ENCODE peak calls at places on chromosomes 1 and 21, in eight cellular contexts. One of them, this sample, is unnamed.

GRCh38 chr1:71350330-71350729 is 269.5 kb upstream of the ZRANB2 start:
- DNase-seq in colonic mucosa: no peak
- DNase-seq in SJSA1: no peak
- DNase-seq in endodermal cell: no peak
- DNase-seq in hepatocyte: no peak
- DNase-seq in kidney: no peak
- DNase-seq in fibroblast of lung: no peak
- DNase-seq in aorta: no peak
- DNase-seq in this sample: no peak

GRCh38 chr1:14136881-14137280 is 436.9 kb downstream of the PRDM2 start:
- DNase-seq in colonic mucosa: no peak
- DNase-seq in SJSA1: no peak
- DNase-seq in endodermal cell: no peak
- DNase-seq in hepatocyte: no peak
- DNase-seq in kidney: no peak
- DNase-seq in fibroblast of lung: no peak
- DNase-seq in aorta: no peak
- DNase-seq in this sample: no peak

GRCh38 chr1:50593515-50593914 is 170.3 kb upstream of the DMRTA2 start:
- DNase-seq in colonic mucosa: no peak
- DNase-seq in SJSA1: no peak
- DNase-seq in endodermal cell: no peak
- DNase-seq in hepatocyte: no peak
- DNase-seq in kidney: no peak
- DNase-seq in fibroblast of lung: no peak
- DNase-seq in aorta: no peak
- DNase-seq in this sample: no peak

GRCh38 chr1:58568271-58568860 is 8.7 kb downstream of the TACSTD2 start:
- DNase-seq in colonic mucosa: no peak
- DNase-seq in SJSA1: no peak
- DNase-seq in endodermal cell: no peak
- DNase-seq in hepatocyte: no peak
- DNase-seq in kidney: no peak
- DNase-seq in fibroblast of lung: no peak
- DNase-seq in aorta: no peak
- DNase-seq in this sample: no peak

GRCh38 chr1:41848216-41848952 is 70.3 kb downstream of the HIVEP3 start:
- DNase-seq in colonic mucosa: no peak
- DNase-seq in SJSA1: no peak
- DNase-seq in endodermal cell: no peak
- DNase-seq in hepatocyte: no peak
- DNase-seq in kidney: no peak
- DNase-seq in fibroblast of lung: no peak
- DNase-seq in aorta: no peak
- DNase-seq in this sample: no peak

GRCh38 chr21:38679531-38679930 is 126.2 kb upstream of the ETS2 start:
- DNase-seq in colonic mucosa: no peak
- DNase-seq in SJSA1: no peak
- DNase-seq in endodermal cell: no peak
- DNase-seq in hepatocyte: no peak
- DNase-seq in kidney: no peak
- DNase-seq in fibroblast of lung: peak; percentile 45
- DNase-seq in aorta: no peak
- DNase-seq in this sample: no peak

GRCh38 chr1:44660176-44660575 is 14.1 kb downstream of the TMEM53 start:
- DNase-seq in colonic mucosa: peak; percentile 61
- DNase-seq in SJSA1: no peak
- DNase-seq in endodermal cell: no peak
- DNase-seq in hepatocyte: no peak
- DNase-seq in kidney: peak; percentile 91
- DNase-seq in fibroblast of lung: peak; percentile 57
- DNase-seq in aorta: no peak
- DNase-seq in this sample: no peak

GRCh38 chr1:209657140-209657879 is 5.1 kb upstream of the LAMB3 start:
- DNase-seq in colonic mucosa: no peak
- DNase-seq in SJSA1: peak; percentile 64
- DNase-seq in endodermal cell: no peak
- DNase-seq in hepatocyte: no peak
- DNase-seq in kidney: no peak
- DNase-seq in fibroblast of lung: no peak
- DNase-seq in aorta: no peak
- DNase-seq in this sample: no peak

GRCh38 chr1:103945774-103946173 is 196.1 kb downstream of the AMY1C start:
- DNase-seq in colonic mucosa: no peak
- DNase-seq in SJSA1: no peak
- DNase-seq in endodermal cell: no peak
- DNase-seq in hepatocyte: no peak
- DNase-seq in kidney: no peak
- DNase-seq in fibroblast of lung: no peak
- DNase-seq in aorta: no peak
- DNase-seq in this sample: no peak

GRCh38 chr1:241139047-241139446 is 218.0 kb downstream of the RGS7 start:
- DNase-seq in colonic mucosa: no peak
- DNase-seq in SJSA1: no peak
- DNase-seq in endodermal cell: no peak
- DNase-seq in hepatocyte: no peak
- DNase-seq in kidney: no peak
- DNase-seq in fibroblast of lung: no peak
- DNase-seq in aorta: no peak
- DNase-seq in this sample: no peak

GRCh38 chr1:220824031-220824989 is 37.6 kb downstream of the MTARC1 start:
- DNase-seq in colonic mucosa: no peak
- DNase-seq in SJSA1: no peak
- DNase-seq in endodermal cell: no peak
- DNase-seq in hepatocyte: no peak
- DNase-seq in kidney: no peak
- DNase-seq in fibroblast of lung: no peak
- DNase-seq in aorta: no peak
- DNase-seq in this sample: no peak

GRCh38 chr1:81230983-81231728 is 569.6 kb upstream of the ADGRL2 start:
- DNase-seq in colonic mucosa: no peak
- DNase-seq in SJSA1: no peak
- DNase-seq in endodermal cell: no peak
- DNase-seq in hepatocyte: no peak
- DNase-seq in kidney: no peak
- DNase-seq in fibroblast of lung: no peak
- DNase-seq in aorta: no peak
- DNase-seq in this sample: no peak

GRCh38 chr1:42960693-42961559 is 2.3 kb upstream of the SLC2A1 start:
- DNase-seq in colonic mucosa: no peak
- DNase-seq in SJSA1: no peak
- DNase-seq in endodermal cell: no peak
- DNase-seq in hepatocyte: no peak
- DNase-seq in kidney: no peak
- DNase-seq in fibroblast of lung: no peak
- DNase-seq in aorta: no peak
- DNase-seq in this sample: no peak

GRCh38 chr1:58062635-58063034 is 483.9 kb downstream of the OMA1 start:
- DNase-seq in colonic mucosa: no peak
- DNase-seq in SJSA1: no peak
- DNase-seq in endodermal cell: no peak
- DNase-seq in hepatocyte: no peak
- DNase-seq in kidney: no peak
- DNase-seq in fibroblast of lung: no peak
- DNase-seq in aorta: no peak
- DNase-seq in this sample: no peak

GRCh38 chr1:196527941-196528340 is 80.3 kb downstream of the KCNT2 start:
- DNase-seq in colonic mucosa: no peak
- DNase-seq in SJSA1: no peak
- DNase-seq in endodermal cell: no peak
- DNase-seq in hepatocyte: no peak
- DNase-seq in kidney: no peak
- DNase-seq in fibroblast of lung: no peak
- DNase-seq in aorta: no peak
- DNase-seq in this sample: no peak

GRCh38 chr1:2910211-2910610 is 108.7 kb upstream of the TTC34 start:
- DNase-seq in colonic mucosa: no peak
- DNase-seq in SJSA1: no peak
- DNase-seq in endodermal cell: no peak
- DNase-seq in hepatocyte: no peak
- DNase-seq in kidney: no peak
- DNase-seq in fibroblast of lung: no peak
- DNase-seq in aorta: no peak
- DNase-seq in this sample: no peak
- H3K9me3 ChIP-seq in colonic mucosa: no peaks in the 10 kb centered on the region
- H3K9me3 ChIP-seq in SJSA1: no peaks in the 10 kb centered on the region
- H3K9me3 ChIP-seq in endodermal cell: peaks cover 17% of the 10 kb centered on the region
- H3K9me3 ChIP-seq in hepatocyte: no peaks in the 10 kb centered on the region
- H3K9me3 ChIP-seq in kidney: no peaks in the 10 kb centered on the region
- H3K9me3 ChIP-seq in fibroblast of lung: no peaks in the 10 kb centered on the region
- H3K9me3 ChIP-seq in aorta: no peaks in the 10 kb centered on the region
- H3K9me3 ChIP-seq in this sample: no peaks in the 10 kb centered on the region

GRCh38 chr1:46757956-46758304 is 39.0 kb upstream of the EFCAB14 start:
- DNase-seq in colonic mucosa: no peak
- DNase-seq in SJSA1: no peak
- DNase-seq in endodermal cell: no peak
- DNase-seq in hepatocyte: no peak
- DNase-seq in kidney: no peak
- DNase-seq in fibroblast of lung: no peak
- DNase-seq in aorta: no peak
- DNase-seq in this sample: no peak

GRCh38 chr1:46757256-46757955 is 38.5 kb upstream of the EFCAB14 start:
- DNase-seq in colonic mucosa: no peak
- DNase-seq in SJSA1: no peak
- DNase-seq in endodermal cell: peak; percentile 81
- DNase-seq in hepatocyte: no peak
- DNase-seq in kidney: no peak
- DNase-seq in fibroblast of lung: no peak
- DNase-seq in aorta: no peak
- DNase-seq in this sample: peak; percentile 49

GRCh38 chr1:46749921-46750404 is 31.0 kb upstream of the EFCAB14 start:
- DNase-seq in colonic mucosa: no peak
- DNase-seq in SJSA1: no peak
- DNase-seq in endodermal cell: no peak
- DNase-seq in hepatocyte: no peak
- DNase-seq in kidney: no peak
- DNase-seq in fibroblast of lung: no peak
- DNase-seq in aorta: no peak
- DNase-seq in this sample: no peak

GRCh38 chr1:46753985-46754384 is 35.1 kb upstream of the EFCAB14 start:
- DNase-seq in colonic mucosa: no peak
- DNase-seq in SJSA1: no peak
- DNase-seq in endodermal cell: no peak
- DNase-seq in hepatocyte: no peak
- DNase-seq in kidney: no peak
- DNase-seq in fibroblast of lung: no peak
- DNase-seq in aorta: no peak
- DNase-seq in this sample: no peak

GRCh38 chr1:46755121-46755520 is 36.2 kb upstream of the EFCAB14 start:
- DNase-seq in colonic mucosa: no peak
- DNase-seq in SJSA1: no peak
- DNase-seq in endodermal cell: no peak
- DNase-seq in hepatocyte: peak; percentile 41
- DNase-seq in kidney: no peak
- DNase-seq in fibroblast of lung: no peak
- DNase-seq in aorta: no peak
- DNase-seq in this sample: no peak
- H3K27ac ChIP-seq in colonic mucosa: no peak overlapping the region
- H3K27ac ChIP-seq in SJSA1: no peak overlapping the region
- H3K27ac ChIP-seq in endodermal cell: no peak overlapping the region
- H3K27ac ChIP-seq in hepatocyte: peak overlapping the region; percentile 81
- H3K27ac ChIP-seq in kidney: no peak overlapping the region
- H3K27ac ChIP-seq in fibroblast of lung: no peak overlapping the region
- H3K27ac ChIP-seq in aorta: no peak overlapping the region
- H3K27ac ChIP-seq in this sample: no peak overlapping the region

GRCh38 chr1:152513081-152513480 is 1.2 kb upstream of the CRCT1 start:
- DNase-seq in colonic mucosa: no peak
- DNase-seq in SJSA1: no peak
- DNase-seq in endodermal cell: no peak
- DNase-seq in hepatocyte: no peak
- DNase-seq in kidney: no peak
- DNase-seq in fibroblast of lung: no peak
- DNase-seq in aorta: no peak
- DNase-seq in this sample: no peak
- H3K9me3 ChIP-seq in colonic mucosa: no peaks in the 10 kb centered on the region
- H3K9me3 ChIP-seq in SJSA1: no peaks in the 10 kb centered on the region
- H3K9me3 ChIP-seq in endodermal cell: peaks cover 51% of the 10 kb centered on the region
- H3K9me3 ChIP-seq in hepatocyte: no peaks in the 10 kb centered on the region
- H3K9me3 ChIP-seq in kidney: no peaks in the 10 kb centered on the region
- H3K9me3 ChIP-seq in fibroblast of lung: no peaks in the 10 kb centered on the region
- H3K9me3 ChIP-seq in aorta: no peaks in the 10 kb centered on the region
- H3K9me3 ChIP-seq in this sample: no peaks in the 10 kb centered on the region

DNA sequence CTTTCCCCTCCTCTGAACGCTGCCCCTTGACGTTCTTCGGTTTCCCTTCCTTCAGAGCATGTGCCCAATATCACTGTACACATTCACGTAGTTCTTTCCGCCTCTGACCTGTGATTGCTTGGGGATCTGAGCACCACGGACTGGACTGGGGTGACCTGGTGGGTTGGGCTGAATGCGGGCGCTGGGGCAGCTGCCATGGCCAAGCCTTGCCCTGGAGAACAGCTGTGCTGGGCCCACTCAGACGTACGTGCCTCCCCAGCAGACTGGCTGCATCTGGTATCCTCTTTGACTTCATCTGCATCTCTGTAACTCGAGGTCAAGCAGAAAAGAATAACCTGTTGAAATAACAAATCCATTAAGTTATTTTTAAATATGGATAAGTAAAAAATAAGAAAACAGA is 35.1 kb upstream of the DISC1 start:
- DNase-seq in colonic mucosa: no peak
- DNase-seq in SJSA1: no peak
- DNase-seq in endodermal cell: no peak
- DNase-seq in hepatocyte: no peak
- DNase-seq in kidney: no peak
- DNase-seq in fibroblast of lung: no peak
- DNase-seq in aorta: no peak
- DNase-seq in this sample: no peak
- H3K27ac ChIP-seq in colonic mucosa: no peak overlapping the region
- H3K27ac ChIP-seq in SJSA1: no peak overlapping the region
- H3K27ac ChIP-seq in endodermal cell: no peak overlapping the region
- H3K27ac ChIP-seq in hepatocyte: no peak overlapping the region
- H3K27ac ChIP-seq in kidney: no peak overlapping the region
- H3K27ac ChIP-seq in fibroblast of lung: no peak overlapping the region
- H3K27ac ChIP-seq in aorta: no peak overlapping the region
- H3K27ac ChIP-seq in this sample: no peak overlapping the region

DNA sequence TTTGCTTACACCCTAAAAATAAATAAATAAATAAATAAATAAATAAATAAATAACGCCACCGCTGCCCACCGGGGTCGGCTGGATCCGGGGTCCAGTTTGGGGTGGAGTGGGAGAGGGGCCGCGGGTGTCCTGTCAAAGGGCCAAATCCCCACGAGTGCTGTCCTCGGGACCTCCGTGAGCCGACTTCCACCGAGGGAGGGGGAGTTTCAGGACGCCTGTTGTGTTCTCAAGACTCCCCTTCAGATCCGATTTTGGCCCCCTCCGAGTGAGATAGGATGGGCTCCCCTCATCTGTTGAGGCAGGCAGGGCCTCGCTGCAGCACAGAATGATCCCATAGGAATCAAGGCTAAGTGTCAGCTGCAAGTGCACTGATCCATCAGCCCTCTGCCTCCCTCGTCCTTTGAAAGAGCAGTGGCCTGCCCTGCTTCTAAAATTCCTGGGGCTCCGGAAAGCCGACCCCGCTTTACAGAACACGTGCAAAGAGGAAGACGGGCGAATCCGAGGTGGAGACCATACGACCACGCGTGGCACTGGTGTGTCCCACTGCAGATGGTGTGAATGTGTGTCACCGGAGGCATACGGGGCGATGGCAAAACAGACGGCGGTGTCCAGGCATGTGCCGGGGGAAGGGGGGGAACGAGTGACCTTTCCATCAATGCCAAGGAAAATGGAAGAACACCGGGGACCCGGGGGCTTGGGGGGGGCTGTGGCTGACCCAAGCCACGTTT is 3880.5 kb downstream of the SRGAP2C start:
- DNase-seq in colonic mucosa: no peak
- DNase-seq in SJSA1: peak; percentile 28
- DNase-seq in endodermal cell: no peak
- DNase-seq in hepatocyte: no peak
- DNase-seq in kidney: peak; percentile 45
- DNase-seq in fibroblast of lung: no peak
- DNase-seq in aorta: no peak
- DNase-seq in this sample: no peak
- H3K9me3 ChIP-seq in colonic mucosa: no peaks in the 10 kb centered on the region
- H3K9me3 ChIP-seq in SJSA1: no peaks in the 10 kb centered on the region
- H3K9me3 ChIP-seq in endodermal cell: peaks cover 37% of the 10 kb centered on the region
- H3K9me3 ChIP-seq in hepatocyte: no peaks in the 10 kb centered on the region
- H3K9me3 ChIP-seq in kidney: peaks cover 10% of the 10 kb centered on the region
- H3K9me3 ChIP-seq in fibroblast of lung: no peaks in the 10 kb centered on the region
- H3K9me3 ChIP-seq in aorta: peaks cover 3% of the 10 kb centered on the region
- H3K9me3 ChIP-seq in this sample: peaks cover 2% of the 10 kb centered on the region

This sample was measured in WERI-Rb-1.